ENCODE peak calls at places on chromosomes 2 and 18, in nine cellular contexts. U is endothelial cell of umbilical vein, I is A549, Z is HepG2, Q is sigmoid colon, X is prostate gland, D is heart left ventricle, M is GM12878, B is kidney. A is an unnamed sample.

GRCh38 chr2:56288863-56289580 is 105.2 kb downstream of the CCDC85A start:
- DNase-seq in M (no peak), Z (no peak), B (no peak), D (no peak), U (no peak), I (no peak), X (no peak), Q (no peak), A (peak; percentile 56)

GRCh38 chr2:19746137-19746585 is 155.6 kb downstream of the TTC32 start:
- DNase-seq in Q (no peak), B (no peak), U (no peak), X (no peak), D (no peak), I (no peak), M (no peak), Z (no peak), A (no peak)

GRCh38 chr2:7057865-7058400 is 140.7 kb downstream of the RNF144A start:
- DNase-seq in I (no peak), M (peak; percentile 48), X (no peak), D (no peak), Q (no peak), Z (no peak), U (no peak), B (no peak), A (peak; percentile 25)

GRCh38 chr18:79484661-79485621 is 89.2 kb downstream of the NFATC1 start:
- DNase-seq in Z (peak; percentile 15), D (peak; percentile 44), B (peak; percentile 85), X (no peak), I (no peak), U (peak; percentile 94), Q (peak; percentile 71), M (no peak), A (no peak)

GRCh38 chr2:239398536-239398935 is 2.3 kb downstream of the HDAC4 start:
- DNase-seq in D (no peak), M (no peak), I (no peak), X (no peak), B (no peak), U (no peak), Z (no peak), Q (peak; percentile 65), A (no peak)

GRCh38 chr2:181178823-181179412 is 198.5 kb downstream of the UBE2E3 start:
- DNase-seq in Z (peak; percentile 43), U (no peak), M (no peak), B (no peak), I (peak; percentile 13), Q (no peak), X (no peak), D (no peak), A (no peak)

GRCh38 chr2:161580426-161580825 is 43.8 kb upstream of the SLC4A10 start:
- DNase-seq in Q (no peak), I (no peak), B (no peak), X (no peak), M (no peak), U (no peak), D (no peak), Z (no peak), A (no peak)

GRCh38 chr2:31319391-31320175 is 85.6 kb downstream of the EHD3 start:
- DNase-seq in D (no peak), M (peak; percentile 32), I (no peak), B (no peak), Z (no peak), Q (peak; percentile 70), U (peak; percentile 51), X (peak; percentile 39), A (peak; percentile 34)

GRCh38 chr2:20596193-20596972 is 54.5 kb downstream of the HS1BP3 start:
- DNase-seq in B (no peak), I (no peak), X (no peak), Z (no peak), Q (no peak), D (no peak), U (no peak), M (no peak), A (no peak)

GRCh38 chr2:230416061-230416721 is at the start of gene SP100:
- DNase-seq in U (peak; percentile 85), Z (peak; percentile 80), I (peak; percentile 69), X (peak; percentile 79), Q (peak; percentile 90), M (peak; percentile 81), B (peak; percentile 91), D (peak; percentile 85), A (peak; percentile 93)

GRCh38 chr2:218271487-218271797 is 1.1 kb downstream of the PNKD start:
- DNase-seq in M (no peak), B (no peak), D (no peak), Q (no peak), I (no peak), U (no peak), X (no peak), Z (no peak), A (no peak)

GRCh38 chr18:77052297-77052645 is 80.3 kb downstream of the MBP start:
- DNase-seq in D (no peak), I (no peak), M (no peak), Q (no peak), Z (no peak), U (no peak), X (no peak), B (no peak), A (no peak)

GRCh38 chr2:72744049-72744448 is 81.8 kb downstream of the EXOC6B start:
- DNase-seq in X (no peak), M (no peak), I (peak; percentile 18), U (peak; percentile 47), B (no peak), Q (no peak), Z (no peak), D (no peak), A (no peak)

GRCh38 chr2:26479971-26480750 is 2.2 kb upstream of the OTOF start:
- DNase-seq in U (no peak), M (no peak), Z (no peak), X (no peak), Q (no peak), D (no peak), I (no peak), B (peak; percentile 59), A (no peak)

GRCh38 chr2:44553456-44553855 is 191.7 kb downstream of the CAMKMT start:
- DNase-seq in X (no peak), D (no peak), M (no peak), Z (no peak), U (peak; percentile 85), B (no peak), I (no peak), Q (no peak), A (no peak)

GRCh38 chr2:168545439-168546082 is 89.5 kb downstream of the CERS6 start:
- DNase-seq in I (peak; percentile 59), Z (no peak), B (no peak), U (no peak), D (no peak), X (no peak), Q (no peak), M (no peak), A (no peak)

GRCh38 chr18:48902023-48902855 is 48.5 kb downstream of the SMAD7 start:
- DNase-seq in Z (peak; percentile 86), M (no peak), B (peak; percentile 98), U (peak; percentile 96), X (peak; percentile 56), I (peak; percentile 84), Q (peak; percentile 93), D (peak; percentile 92), A (peak; percentile 49)
- H3K27ac ChIP-seq in Z (peak overlapping the region; percentile 78), M (no peak overlapping the region), B (peak overlapping the region; percentile 76), U (peak overlapping the region; percentile 99), X (peak overlapping the region; percentile 28), I (peak overlapping the region; percentile 93), Q (peak overlapping the region; percentile 81), D (peak overlapping the region; percentile 37), A (peak overlapping the region; percentile 75)

DNA sequence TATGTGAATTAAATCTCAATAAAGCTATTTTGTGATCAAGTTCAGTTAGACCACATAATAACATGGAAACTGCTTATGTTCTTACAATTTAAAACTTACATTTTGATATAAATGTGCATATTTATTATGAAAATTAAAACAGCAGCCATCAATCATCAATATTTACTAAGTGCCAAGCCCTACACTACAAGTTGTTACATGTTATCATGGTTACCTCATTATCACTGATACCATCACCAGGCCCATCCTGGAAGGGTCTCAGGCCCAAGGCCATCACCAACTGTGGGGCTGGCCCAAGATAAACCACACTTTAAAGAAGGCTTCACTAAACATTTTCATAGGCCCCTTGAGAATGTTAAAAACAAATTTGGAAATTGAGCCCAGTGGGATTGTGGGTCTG is 6.4 kb downstream of the ITSN2 start:
- DNase-seq in D (no peak), I (no peak), Z (no peak), B (no peak), U (no peak), X (no peak), Q (no peak), M (no peak), A (no peak)
- H3K4me1 ChIP-seq in D (peaks cover 26% of the 10 kb centered on the region), I (peaks cover 10% of the 10 kb centered on the region), Z (peaks cover 13% of the 10 kb centered on the region), B (peaks cover 4% of the 10 kb centered on the region), U (peaks cover 21% of the 10 kb centered on the region), X (no peaks in the 10 kb centered on the region), Q (peaks cover 49% of the 10 kb centered on the region), M (peaks cover 26% of the 10 kb centered on the region), A (peaks cover 14% of the 10 kb centered on the region)

GRCh38 chr2:97931118-97931850 is 64.5 kb downstream of the TMEM131 start:
- DNase-seq in D (no peak), M (no peak), Z (no peak), Q (no peak), U (no peak), I (no peak), X (no peak), B (no peak), A (no peak)
- H3K4me3 ChIP-seq in D (no peak overlapping the region), M (peak overlapping the region; percentile 46), Z (no peak overlapping the region), Q (no peak overlapping the region), U (no peak overlapping the region), I (no peak overlapping the region), X (no peak overlapping the region), B (no peak overlapping the region), A (no peak overlapping the region)

GRCh38 chr2:10012963-10013461 is 30.3 kb upstream of the KLF11 start:
- DNase-seq in Q (peak; percentile 67), D (no peak), U (no peak), I (no peak), B (no peak), Z (no peak), M (no peak), X (no peak), A (no peak)
- H3K27ac ChIP-seq in Q (no peak overlapping the region), D (no peak overlapping the region), U (no peak overlapping the region), I (no peak overlapping the region), B (no peak overlapping the region), Z (no peak overlapping the region), M (no peak overlapping the region), X (no peak overlapping the region), A (no peak overlapping the region)

GRCh38 chr2:99960724-99961566 is 181.4 kb downstream of the AFF3 start:
- DNase-seq in I (no peak), U (no peak), M (no peak), X (no peak), Z (no peak), B (no peak), Q (no peak), D (peak; percentile 58), A (no peak)
- H3K4me1 ChIP-seq in I (no peaks in the 10 kb centered on the region), U (no peaks in the 10 kb centered on the region), M (no peaks in the 10 kb centered on the region), X (no peaks in the 10 kb centered on the region), Z (no peaks in the 10 kb centered on the region), B (no peaks in the 10 kb centered on the region), Q (peaks cover 5% of the 10 kb centered on the region), D (no peaks in the 10 kb centered on the region), A (no peaks in the 10 kb centered on the region)

A was measured in small intestine.